ENCODE peak calls at places on chromosome 2, in five cellular contexts. D, C, S, B and I are unnamed samples.

GRCh38 chr2:47299555-47299954 is 103.4 kb upstream of the MSH2 start:
- DNase-seq in D (peak), C (no peak), S (no peak), B (no peak), I (peak)

GRCh38 chr2:225998653-225999052 is 599.1 kb downstream of the NYAP2 start:
- DNase-seq in D (peak), C (no peak), S (no peak), B (no peak), I (no peak)

GRCh38 chr2:27959496-27959895 is 69.0 kb downstream of the BABAM2 start:
- DNase-seq in D (peak), C (no peak), S (no peak), B (no peak), I (no peak)

GRCh38 chr2:55419236-55419513 is 481 bp downstream of the CCDC88A start:
- DNase-seq in D (peak), C (no peak), S (peak), B (no peak), I (no peak)

GRCh38 chr2:98825043-98825350 is 94.1 kb upstream of the MGAT4A start:
- DNase-seq in D (no peak), C (no peak), S (no peak), B (no peak), I (no peak)

GRCh38 chr2:184677171-184677570 is 78.8 kb downstream of the ZNF804A start:
- DNase-seq in D (peak), C (no peak), S (no peak), B (no peak), I (no peak)

GRCh38 chr2:38515155-38516074 is 87.3 kb downstream of the HNRNPLL start:
- DNase-seq in D (peak), C (no peak), S (no peak), B (peak), I (no peak)

GRCh38 chr2:217040099-217040498 is 180.2 kb upstream of the TNP1 start:
- DNase-seq in D (no peak), C (no peak), S (no peak), B (no peak), I (peak)

GRCh38 chr2:75808039-75808438 is 97.3 kb upstream of the GCFC2 start:
- DNase-seq in D (no peak), C (no peak), S (no peak), B (no peak), I (no peak)

GRCh38 chr2:15905267-15905645 is 35.1 kb upstream of the MYCN start:
- DNase-seq in D (no peak), C (no peak), S (no peak), B (no peak), I (no peak)

GRCh38 chr2:120396519-120397361 is 50.8 kb downstream of the INHBB start:
- DNase-seq in D (peak), C (no peak), S (no peak), B (peak), I (peak)

GRCh38 chr2:36713300-36713699 is 16.8 kb downstream of the VIT start:
- DNase-seq in D (no peak), C (no peak), S (no peak), B (no peak), I (no peak)

GRCh38 chr2:152348388-152348787 is 13.4 kb downstream of the FMNL2 start:
- DNase-seq in D (peak), C (no peak), S (no peak), B (no peak), I (no peak)

GRCh38 chr2:64679673-64680425 is 26.1 kb upstream of the SERTAD2 start:
- DNase-seq in D (no peak), C (no peak), S (peak), B (no peak), I (no peak)

GRCh38 chr2:102765061-102765460 is 3.2 kb downstream of the TMEM182 start:
- DNase-seq in D (no peak), C (no peak), S (no peak), B (no peak), I (no peak)

GRCh38 chr2:233976690-233977294 is 59.6 kb downstream of the TRPM8 start:
- DNase-seq in D (peak), C (peak), S (no peak), B (no peak), I (peak)

GRCh38 chr2:232341061-232341738 is 37.4 kb upstream of the ALPP start:
- DNase-seq in D (peak), C (no peak), S (no peak), B (peak), I (no peak)

GRCh38 chr2:160584972-160585494 is 91.4 kb upstream of the RBMS1 start:
- DNase-seq in D (no peak), C (no peak), S (no peak), B (no peak), I (peak)

GRCh38 chr2:218658671-218659257 is 659 bp downstream of the ZNF142 start:
- DNase-seq in D (peak), C (peak), S (peak), B (no peak), I (peak)

GRCh38 chr2:29614295-29614830 is 307.0 kb downstream of the ALK start:
- DNase-seq in D (no peak), C (no peak), S (no peak), B (no peak), I (no peak)

GRCh38 chr2:207475546-207475945 is 54.2 kb upstream of the CREB1 start:
- DNase-seq in D (no peak), C (no peak), S (no peak), B (no peak), I (no peak)

GRCh38 chr2:207926133-207927076 is 98.9 kb downstream of the PLEKHM3 start:
- DNase-seq in D (peak), C (no peak), S (no peak), B (no peak), I (peak)

GRCh38 chr2:46173636-46174253 is 123.5 kb upstream of the EPAS1 start:
- DNase-seq in D (no peak), C (no peak), S (no peak), B (no peak), I (no peak)

GRCh38 chr2:109339519-109339991 is 210.6 kb downstream of the SH3RF3 start:
- DNase-seq in D (peak), C (no peak), S (no peak), B (no peak), I (peak)

GRCh38 chr2:239377591-239377990 is 23.2 kb downstream of the HDAC4 start:
- DNase-seq in D (no peak), C (no peak), S (no peak), B (peak), I (no peak)